ENCODE peak calls at places on chromosome 6, in four cellular contexts. P, N, U and J are unnamed samples.

GRCh38 chr6:124633655-124634054 is 328.6 kb upstream of the RNF217 start:
- DNase-seq in P (no peak), N (no peak), U (no peak), J (no peak)

GRCh38 chr6:45801471-45802289 is 214.0 kb downstream of the CLIC5 start:
- DNase-seq in P (no peak), N (no peak), U (no peak), J (no peak)

GRCh38 chr6:46102123-46102522 is 27.7 kb upstream of the ENPP4 start:
- DNase-seq in P (no peak), N (no peak), U (no peak), J (no peak)

GRCh38 chr6:141123084-141123483 is 1009.6 kb upstream of the GJE1 start:
- DNase-seq in P (no peak), N (no peak), U (no peak), J (no peak)

GRCh38 chr6:130749402-130749801 is 77.8 kb upstream of the SMLR1 start:
- DNase-seq in P (no peak), N (peak), U (no peak), J (no peak)

GRCh38 chr6:149586149-149586548 is 20.0 kb downstream of the GINM1 start:
- DNase-seq in P (no peak), N (no peak), U (no peak), J (no peak)

GRCh38 chr6:75581231-75581630 is 20.4 kb upstream of the SENP6 start:
- DNase-seq in P (no peak), N (no peak), U (no peak), J (no peak)

GRCh38 chr6:81938991-81939773 is 186.7 kb upstream of the TENT5A start:
- DNase-seq in P (no peak), N (no peak), U (no peak), J (no peak)

GRCh38 chr6:126344181-126344580 is 4.3 kb downstream of the CENPW start:
- DNase-seq in P (no peak), N (no peak), U (no peak), J (no peak)

GRCh38 chr6:79602859-79603258 is 28.3 kb upstream of the SH3BGRL2 start:
- DNase-seq in P (no peak), N (no peak), U (no peak), J (no peak)
- TF ChIP-seq CTCF in P (no peak), N (no peak), U (no peak), J (no peak)

DNA sequence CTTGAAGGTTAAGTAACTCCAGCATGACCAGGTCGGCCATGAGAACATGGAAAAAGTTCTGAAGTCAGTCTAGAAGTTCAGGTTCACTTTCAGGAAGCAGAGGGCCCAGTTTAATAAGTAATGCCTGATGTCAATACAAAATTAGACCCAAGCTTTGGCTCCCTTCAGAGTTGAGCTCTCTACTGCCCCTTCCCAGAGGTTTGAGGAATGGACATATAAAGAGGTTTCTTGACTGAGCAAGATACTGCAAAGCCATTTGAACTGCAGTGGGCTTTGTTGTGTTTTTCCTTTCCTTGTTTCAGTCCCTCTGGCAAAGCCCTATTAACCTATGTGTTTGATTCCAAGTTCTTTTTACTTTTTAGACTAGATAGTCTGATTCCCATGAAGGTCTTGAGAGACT is 97.8 kb upstream of the PREP start:
- DNase-seq in P (no peak), N (no peak), U (no peak), J (no peak)
- TF ChIP-seq CTCF in P (no peak), N (peak), U (no peak), J (no peak)

GRCh38 chr6:116349216-116349615 is 21.5 kb upstream of the DSE start:
- DNase-seq in P (no peak), N (no peak), U (no peak), J (no peak)
- TF ChIP-seq CTCF in P (no peak), N (no peak), U (no peak), J (no peak)

DNA sequence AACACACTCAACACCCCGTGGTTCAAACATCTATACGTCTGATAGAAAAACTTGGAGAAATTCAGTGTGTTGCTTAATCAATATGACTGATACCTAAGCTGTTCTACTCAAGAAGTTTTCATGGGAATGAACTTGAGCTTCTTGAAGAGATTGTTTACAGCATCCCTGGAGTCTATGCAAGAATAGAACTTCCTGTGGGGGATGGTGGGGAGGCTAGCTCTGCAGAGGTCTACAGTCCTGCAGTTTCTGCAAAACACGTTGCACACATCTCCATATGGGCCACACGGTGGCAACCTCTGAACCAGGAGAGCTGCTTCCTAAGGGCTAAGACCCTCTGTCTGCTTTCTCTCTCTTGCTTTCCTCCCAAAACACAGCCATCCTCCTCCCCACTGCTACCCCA is 32.7 kb upstream of the FANCE start:
- DNase-seq in P (peak), N (no peak), U (no peak), J (no peak)
- TF ChIP-seq CTCF in P (peak), N (peak), U (no peak), J (peak)

GRCh38 chr6:107082045-107082444 is 33.3 kb downstream of the BEND3 start:
- DNase-seq in P (no peak), N (no peak), U (no peak), J (no peak)
- TF ChIP-seq CTCF in P (no peak), N (no peak), U (no peak), J (no peak)

GRCh38 chr6:74066168-74066871 is 370.3 kb downstream of the CD109 start:
- DNase-seq in P (no peak), N (no peak), U (no peak), J (no peak)

GRCh38 chr6:74068945-74069570 is 373.1 kb downstream of the CD109 start:
- DNase-seq in P (no peak), N (no peak), U (no peak), J (no peak)

GRCh38 chr6:74073896-74074295 is 377.9 kb downstream of the CD109 start:
- DNase-seq in P (no peak), N (no peak), U (no peak), J (no peak)

GRCh38 chr6:74073429-74073828 is 377.4 kb downstream of the CD109 start:
- DNase-seq in P (no peak), N (no peak), U (no peak), J (no peak)

DNA sequence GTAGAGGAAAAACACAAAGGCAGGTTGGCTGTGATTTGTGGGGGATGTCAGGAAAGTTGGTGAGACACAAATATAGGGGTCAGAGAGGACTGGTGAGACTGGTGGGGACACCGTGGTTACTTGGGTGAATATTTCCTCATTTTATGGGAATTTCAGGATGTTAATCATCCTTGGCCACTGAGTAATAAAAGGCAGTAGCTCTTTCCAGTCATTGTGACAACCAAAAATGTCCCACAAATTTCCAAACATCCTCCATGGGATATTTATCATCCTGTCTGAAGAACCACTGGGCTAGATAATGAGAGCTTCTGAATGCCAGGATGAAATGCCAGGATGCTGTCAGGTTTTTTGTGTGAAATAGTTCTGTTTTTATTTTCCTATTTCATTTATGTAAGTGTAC is 374.1 kb downstream of the CD109 start:
- DNase-seq in P (no peak), N (no peak), U (no peak), J (no peak)
- TF ChIP-seq CTCF in P (no peak), N (no peak), U (no peak), J (no peak)